ENCODE peak calls at places on chromosome 13, in five cellular contexts. One of them, this sample, is unnamed.

GRCh38 chr13:113224486-113224885 is 15.1 kb downstream of the CUL4A start:
- ATAC-seq in HCT116: no peak
- ATAC-seq in upper lobe of left lung: no peak
- ATAC-seq in GM12878: no peak
- ATAC-seq in HepG2: no peak
- ATAC-seq in this sample: no peak

GRCh38 chr13:39273953-39274352 is 235.7 kb downstream of the NHLRC3 start:
- ATAC-seq in HepG2: no peak
- ATAC-seq in upper lobe of left lung: no peak
- ATAC-seq in HCT116: no peak
- ATAC-seq in GM12878: peak; percentile 47
- ATAC-seq in this sample: no peak

GRCh38 chr13:21661510-21661909 is 9.4 kb upstream of the FGF9 start:
- ATAC-seq in HCT116: no peak
- ATAC-seq in upper lobe of left lung: no peak
- ATAC-seq in GM12878: no peak
- ATAC-seq in HepG2: no peak
- ATAC-seq in this sample: no peak

GRCh38 chr13:63044617-63045016 is 1629.0 kb upstream of the PCDH20 start:
- ATAC-seq in HepG2: no peak
- ATAC-seq in HCT116: no peak
- ATAC-seq in upper lobe of left lung: peak; percentile 44
- ATAC-seq in GM12878: peak; percentile 25
- ATAC-seq in this sample: no peak

GRCh38 chr13:33096886-33097610 is 80.8 kb downstream of the KL start:
- ATAC-seq in upper lobe of left lung: no peak
- ATAC-seq in GM12878: peak; percentile 79
- ATAC-seq in HCT116: no peak
- ATAC-seq in HepG2: no peak
- ATAC-seq in this sample: no peak

GRCh38 chr13:25803626-25804025 is 248.2 kb downstream of the SHISA2 start:
- ATAC-seq in upper lobe of left lung: peak; percentile 26
- ATAC-seq in HCT116: no peak
- ATAC-seq in HepG2: no peak
- ATAC-seq in GM12878: no peak
- ATAC-seq in this sample: no peak

GRCh38 chr13:34172048-34172447 is 354.1 kb downstream of the RFC3 start:
- ATAC-seq in HepG2: no peak
- ATAC-seq in HCT116: no peak
- ATAC-seq in upper lobe of left lung: no peak
- ATAC-seq in GM12878: no peak
- ATAC-seq in this sample: no peak

GRCh38 chr13:62931901-62932883 is 1516.5 kb upstream of the PCDH20 start:
- ATAC-seq in HepG2: no peak
- ATAC-seq in GM12878: no peak
- ATAC-seq in HCT116: no peak
- ATAC-seq in upper lobe of left lung: no peak
- ATAC-seq in this sample: no peak

GRCh38 chr13:99383511-99383921 is 76.3 kb upstream of the GPR183 start:
- ATAC-seq in GM12878: no peak
- ATAC-seq in HCT116: no peak
- ATAC-seq in upper lobe of left lung: no peak
- ATAC-seq in HepG2: no peak
- ATAC-seq in this sample: no peak

GRCh38 chr13:71610876-71611275 is 256.1 kb downstream of the DACH1 start:
- ATAC-seq in GM12878: peak; percentile 31
- ATAC-seq in HepG2: no peak
- ATAC-seq in upper lobe of left lung: no peak
- ATAC-seq in HCT116: no peak
- ATAC-seq in this sample: no peak

GRCh38 chr13:95614641-95615245 is 29.8 kb downstream of the DZIP1 start:
- ATAC-seq in HepG2: no peak
- ATAC-seq in HCT116: no peak
- ATAC-seq in upper lobe of left lung: no peak
- ATAC-seq in GM12878: no peak
- ATAC-seq in this sample: no peak

GRCh38 chr13:51557423-51557822 is 26.8 kb upstream of the WDFY2 start:
- ATAC-seq in HCT116: no peak
- ATAC-seq in HepG2: no peak
- ATAC-seq in GM12878: no peak
- ATAC-seq in upper lobe of left lung: peak; percentile 28
- ATAC-seq in this sample: no peak

GRCh38 chr13:51559916-51560315 is 24.3 kb upstream of the WDFY2 start:
- ATAC-seq in GM12878: peak; percentile 9
- ATAC-seq in upper lobe of left lung: no peak
- ATAC-seq in HepG2: no peak
- ATAC-seq in HCT116: no peak
- ATAC-seq in this sample: no peak

GRCh38 chr13:51560336-51560735 is 23.9 kb upstream of the WDFY2 start:
- ATAC-seq in upper lobe of left lung: no peak
- ATAC-seq in HCT116: no peak
- ATAC-seq in HepG2: no peak
- ATAC-seq in GM12878: peak; percentile 31
- ATAC-seq in this sample: no peak

GRCh38 chr13:51557875-51558604 is 26.2 kb upstream of the WDFY2 start:
- ATAC-seq in HCT116: peak; percentile 49
- ATAC-seq in GM12878: no peak
- ATAC-seq in upper lobe of left lung: peak; percentile 82
- ATAC-seq in HepG2: peak; percentile 66
- ATAC-seq in this sample: peak; percentile 43

GRCh38 chr13:51556740-51557139 is 27.5 kb upstream of the WDFY2 start:
- ATAC-seq in GM12878: no peak
- ATAC-seq in upper lobe of left lung: no peak
- ATAC-seq in HepG2: no peak
- ATAC-seq in HCT116: no peak
- ATAC-seq in this sample: no peak
- TF ChIP-seq POLR2AphosphoS5 in GM12878: no peak
- TF ChIP-seq POLR2AphosphoS5 in upper lobe of left lung: no peak
- TF ChIP-seq POLR2AphosphoS5 in HepG2: no peak
- TF ChIP-seq POLR2AphosphoS5 in HCT116: no peak
- TF ChIP-seq POLR2AphosphoS5 in this sample: no peak

GRCh38 chr13:30158774-30159445 is 148.4 kb downstream of the KATNAL1 start:
- ATAC-seq in GM12878: peak; percentile 61
- ATAC-seq in HCT116: peak; percentile 67
- ATAC-seq in upper lobe of left lung: peak; percentile 79
- ATAC-seq in HepG2: peak; percentile 77
- ATAC-seq in this sample: peak; percentile 39

GRCh38 chr13:30159446-30159839 is 147.9 kb downstream of the KATNAL1 start:
- ATAC-seq in upper lobe of left lung: peak; percentile 45
- ATAC-seq in HCT116: no peak
- ATAC-seq in HepG2: peak; percentile 44
- ATAC-seq in GM12878: peak; percentile 54
- ATAC-seq in this sample: no peak

GRCh38 chr13:30156826-30157615 is 150.3 kb downstream of the KATNAL1 start:
- ATAC-seq in HCT116: no peak
- ATAC-seq in HepG2: no peak
- ATAC-seq in GM12878: peak; percentile 18
- ATAC-seq in upper lobe of left lung: no peak
- ATAC-seq in this sample: no peak

GRCh38 chr13:30156270-30156669 is 151.1 kb downstream of the KATNAL1 start:
- ATAC-seq in upper lobe of left lung: no peak
- ATAC-seq in HepG2: no peak
- ATAC-seq in GM12878: no peak
- ATAC-seq in HCT116: no peak
- ATAC-seq in this sample: no peak

DNA sequence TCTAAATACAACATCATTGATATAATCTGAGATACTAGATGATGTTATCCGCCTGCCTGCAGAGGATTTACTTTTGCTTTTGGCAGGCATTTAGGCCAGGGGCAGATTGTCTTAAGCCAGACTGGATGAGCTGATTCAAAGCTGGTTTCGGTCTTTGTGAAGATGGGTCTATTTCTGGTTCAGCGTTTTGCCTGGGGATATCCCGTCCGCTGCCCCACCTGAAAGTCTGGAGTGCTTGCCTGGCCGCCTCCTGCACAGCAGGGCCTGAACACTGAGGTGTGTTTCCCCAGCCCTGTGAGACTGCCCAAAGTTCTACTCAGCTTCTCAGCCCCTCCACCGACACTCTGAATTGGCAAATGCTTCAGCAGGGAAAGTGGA is 149.7 kb downstream of the KATNAL1 start:
- ATAC-seq in HepG2: no peak
- ATAC-seq in GM12878: peak; percentile 86
- ATAC-seq in upper lobe of left lung: no peak
- ATAC-seq in HCT116: no peak
- ATAC-seq in this sample: no peak
- H3K4me3 ChIP-seq in HepG2: no peak overlapping the region
- H3K4me3 ChIP-seq in GM12878: no peak overlapping the region
- H3K4me3 ChIP-seq in upper lobe of left lung: no peak overlapping the region
- H3K4me3 ChIP-seq in HCT116: no peak overlapping the region
- H3K4me3 ChIP-seq in this sample: no peak overlapping the region

GRCh38 chr13:46124967-46125933 is 20.4 kb upstream of the CPB2 start:
- ATAC-seq in GM12878: peak; percentile 11
- ATAC-seq in HCT116: no peak
- ATAC-seq in HepG2: no peak
- ATAC-seq in upper lobe of left lung: peak; percentile 15
- ATAC-seq in this sample: no peak
- TF ChIP-seq POLR2A in GM12878: no peak
- TF ChIP-seq POLR2A in HCT116: no peak
- TF ChIP-seq POLR2A in HepG2: no peak
- TF ChIP-seq POLR2A in upper lobe of left lung: no peak
- TF ChIP-seq POLR2A in this sample: no peak

GRCh38 chr13:27965740-27966640 is 3.1 kb downstream of the CDX2 start:
- ATAC-seq in HepG2: no peak
- ATAC-seq in GM12878: no peak
- ATAC-seq in upper lobe of left lung: no peak
- ATAC-seq in HCT116: no peak
- ATAC-seq in this sample: no peak
- TF ChIP-seq POLR2AphosphoS5 in HepG2: no peak
- TF ChIP-seq POLR2AphosphoS5 in GM12878: no peak
- TF ChIP-seq POLR2AphosphoS5 in upper lobe of left lung: no peak
- TF ChIP-seq POLR2AphosphoS5 in HCT116: no peak
- TF ChIP-seq POLR2AphosphoS5 in this sample: no peak

GRCh38 chr13:40588101-40588500 is 78.3 kb downstream of the FOXO1 start:
- ATAC-seq in HCT116: no peak
- ATAC-seq in HepG2: no peak
- ATAC-seq in GM12878: no peak
- ATAC-seq in upper lobe of left lung: no peak
- ATAC-seq in this sample: no peak
- H3K4me3 ChIP-seq in HCT116: no peak overlapping the region
- H3K4me3 ChIP-seq in HepG2: no peak overlapping the region
- H3K4me3 ChIP-seq in GM12878: no peak overlapping the region
- H3K4me3 ChIP-seq in upper lobe of left lung: no peak overlapping the region
- H3K4me3 ChIP-seq in this sample: no peak overlapping the region

GRCh38 chr13:30464496-30465351 is 1.0 kb downstream of the HMGB1 start:
- ATAC-seq in GM12878: peak; percentile 51
- ATAC-seq in HCT116: peak; percentile 45
- ATAC-seq in upper lobe of left lung: peak; percentile 86
- ATAC-seq in HepG2: peak; percentile 60
- ATAC-seq in this sample: peak; percentile 73
- TF ChIP-seq POLR2A in GM12878: peak; percentile 79
- TF ChIP-seq POLR2A in HCT116: no peak
- TF ChIP-seq POLR2A in upper lobe of left lung: no peak
- TF ChIP-seq POLR2A in HepG2: peak; percentile 62
- TF ChIP-seq POLR2A in this sample: peak; percentile 52

DNA sequence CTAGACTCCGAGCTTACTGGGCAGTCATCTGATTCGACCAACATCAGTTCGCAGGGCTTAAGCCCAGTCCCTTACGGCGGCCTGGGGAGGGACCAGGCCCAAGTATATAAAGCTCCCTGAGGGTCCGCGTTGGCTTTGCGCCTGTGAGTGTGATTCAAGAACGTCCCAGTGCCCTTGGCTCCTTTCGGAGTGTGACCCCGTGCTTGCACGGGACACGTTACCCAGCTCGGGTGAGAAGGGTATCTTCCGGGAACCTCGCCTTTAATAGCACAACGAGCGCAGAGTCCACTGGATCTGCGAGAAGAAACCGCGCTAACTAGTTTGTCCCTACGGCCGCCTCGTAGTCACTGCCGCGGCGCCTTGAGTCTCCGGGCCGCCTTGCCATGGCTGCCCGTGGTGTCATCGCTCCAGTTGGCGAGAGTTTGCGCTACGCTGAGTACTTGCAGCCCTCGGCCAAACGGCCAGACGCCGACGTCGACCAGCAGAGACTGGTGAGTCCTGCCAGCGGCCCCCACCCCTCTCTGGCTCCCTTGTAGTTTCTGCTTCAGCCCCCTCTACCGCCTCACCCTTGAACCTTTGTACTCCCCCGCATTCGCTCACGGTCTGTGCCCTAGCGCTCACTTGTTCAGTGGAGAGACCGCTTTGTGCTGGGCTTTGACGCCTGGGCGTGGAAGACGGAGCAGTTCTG is at the start of gene DNAJC15:
- ATAC-seq in HepG2: peak; percentile 96
- ATAC-seq in upper lobe of left lung: peak; percentile 98
- ATAC-seq in HCT116: peak; percentile 80
- ATAC-seq in GM12878: peak; percentile 89
- ATAC-seq in this sample: peak; percentile 91
- TF ChIP-seq POLR2AphosphoS5 in HepG2: peak; percentile 72
- TF ChIP-seq POLR2AphosphoS5 in upper lobe of left lung: peak; percentile 86
- TF ChIP-seq POLR2AphosphoS5 in HCT116: peak; percentile 61
- TF ChIP-seq POLR2AphosphoS5 in GM12878: peak; percentile 90
- TF ChIP-seq POLR2AphosphoS5 in this sample: peak; percentile 90